ENCODE peak calls at places on chromosomes 4 and X, in seven cellular contexts. B is mucosa of descending colon, I is lower lobe of right lung, W is psoas muscle, Z is SK-N-SH, Q is kidney, D is endothelial cell of umbilical vein. A is an unnamed sample. For H3K4me1, the result is how much of the 10 kb centered on the place peaks cover.

GRCh38 chrX:42776195-42776594 is 1.8 kb downstream of the PPP1R2C start:
- DNase-seq in W (no peak), B (no peak), Z (no peak), D (peak), Q (no peak), I (no peak), A (peak)

GRCh38 chr4:26074672-26075071 is 160.7 kb downstream of the SMIM20 start:
- DNase-seq in I (peak), Q (no peak), Z (no peak), D (no peak), W (no peak), B (no peak), A (no peak)

GRCh38 chrX:140099221-140099620 is 133.9 kb upstream of the CXorf66 start:
- DNase-seq in I (no peak), B (no peak), W (no peak), D (no peak), Q (no peak), Z (no peak), A (no peak)

GRCh38 chr4:102139932-102140331 is 205.3 kb downstream of the SLC39A8 start:
- DNase-seq in Z (no peak), W (no peak), Q (no peak), D (peak), I (no peak), B (no peak), A (no peak)

GRCh38 chr4:15262396-15262795 is 165.4 kb upstream of the C1QTNF7 start:
- DNase-seq in B (no peak), D (no peak), W (no peak), Q (no peak), Z (no peak), I (no peak), A (no peak)

GRCh38 chr4:173505924-173506779 is 23.9 kb downstream of the HAND2 start:
- DNase-seq in I (no peak), W (no peak), D (peak), Q (no peak), B (peak), Z (peak), A (peak)

GRCh38 chrX:21683910-21684309 is 25.8 kb upstream of the KLHL34 start:
- DNase-seq in Z (no peak), I (no peak), D (no peak), Q (no peak), W (no peak), B (no peak), A (no peak)

GRCh38 chrX:16552546-16552945 is 97.4 kb upstream of the S100G start:
- DNase-seq in B (no peak), Q (no peak), W (no peak), D (no peak), I (no peak), Z (no peak), A (no peak)

GRCh38 chrX:35711281-35711680 is 86.9 kb upstream of the MAGEB16 start:
- DNase-seq in B (no peak), I (no peak), W (no peak), D (no peak), Q (no peak), Z (no peak), A (no peak)

GRCh38 chr4:7306986-7307385 is 114.6 kb downstream of the SORCS2 start:
- DNase-seq in B (no peak), D (no peak), Z (no peak), W (peak), Q (no peak), I (no peak), A (no peak)

GRCh38 chr4:23934223-23934622 is 44.4 kb upstream of the PPARGC1A start:
- DNase-seq in Q (no peak), B (no peak), Z (no peak), I (no peak), D (no peak), W (no peak), A (no peak)

GRCh38 chr4:165476214-165477098 is 97.6 kb downstream of the CPE start:
- DNase-seq in Z (no peak), Q (no peak), D (peak), I (no peak), W (no peak), B (no peak), A (peak)

GRCh38 chrX:115449742-115450141 is 111.2 kb upstream of the PLS3 start:
- DNase-seq in I (peak), W (peak), Z (no peak), D (peak), Q (peak), B (no peak), A (no peak)

GRCh38 chrX:43836435-43837184 is 45.6 kb downstream of the MAOB start:
- DNase-seq in B (no peak), I (no peak), W (no peak), D (peak), Z (peak), Q (no peak), A (peak)

GRCh38 chrX:22015144-22015750 is 16.9 kb upstream of the PHEX start:
- DNase-seq in B (no peak), Q (no peak), Z (no peak), D (no peak), W (no peak), I (no peak), A (no peak)

GRCh38 chr4:80911458-80911857 is 119.0 kb upstream of the BMP3 start:
- DNase-seq in B (no peak), Q (no peak), D (no peak), I (no peak), Z (no peak), W (no peak), A (no peak)

GRCh38 chr4:31071807-31072486 is 351.8 kb downstream of the PCDH7 start:
- DNase-seq in D (no peak), B (no peak), I (no peak), Z (no peak), W (no peak), Q (no peak), A (no peak)

GRCh38 chr4:111268769-111269414 is 646.0 kb upstream of the PITX2 start:
- DNase-seq in D (peak), I (no peak), Z (no peak), B (no peak), W (no peak), Q (no peak), A (peak)

GRCh38 chr4:80161413-80162058 is 35.8 kb upstream of the PRDM8 start:
- DNase-seq in Q (no peak), B (no peak), Z (no peak), D (no peak), I (no peak), W (no peak), A (no peak)

GRCh38 chr4:156909010-156909409 is 62.6 kb downstream of the PDGFC start:
- DNase-seq in B (no peak), W (no peak), I (no peak), Z (no peak), D (no peak), Q (no peak), A (no peak)

GRCh38 chr4:8643441-8643840 is 50.9 kb downstream of the CPZ start:
- DNase-seq in Z (no peak), Q (no peak), W (no peak), D (no peak), I (no peak), B (peak), A (no peak)

GRCh38 chrX:128106630-128107029 is 54.4 kb upstream of the ACTRT1 start:
- DNase-seq in I (no peak), W (no peak), B (no peak), Q (no peak), Z (peak), D (peak), A (peak)

GRCh38 chr4:108449139-108449538 is 171.2 kb upstream of the RPL34 start:
- DNase-seq in Q (no peak), W (no peak), B (no peak), I (no peak), Z (no peak), D (no peak), A (no peak)

DNA sequence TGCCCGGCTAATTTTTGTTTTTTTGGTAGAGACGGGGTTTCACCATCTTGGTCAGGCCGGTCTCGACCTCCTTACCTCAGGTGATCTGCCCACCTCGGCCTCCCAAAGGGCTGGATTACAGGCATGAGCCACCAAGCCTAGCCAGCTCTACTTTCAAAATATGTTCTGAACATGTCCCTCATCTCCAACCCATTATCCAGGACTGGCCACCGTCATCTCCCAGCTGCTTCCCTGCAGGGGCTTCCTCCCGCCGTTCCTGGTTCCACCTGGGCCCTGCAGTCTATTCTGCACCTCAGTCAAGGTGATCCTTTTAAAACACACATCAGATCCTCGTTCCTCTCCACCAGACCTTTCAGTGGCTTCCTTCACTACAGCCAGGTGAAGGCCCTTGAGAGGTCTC is 80.9 kb upstream of the NKX1-1 start:
- DNase-seq in D (no peak), Q (peak), I (peak), W (no peak), B (peak), Z (no peak), A (no peak)
- TF ChIP-seq CTCF in D (no peak), Q (no peak), I (no peak), W (no peak), B (no peak), Z (no peak), A (no peak)

DNA sequence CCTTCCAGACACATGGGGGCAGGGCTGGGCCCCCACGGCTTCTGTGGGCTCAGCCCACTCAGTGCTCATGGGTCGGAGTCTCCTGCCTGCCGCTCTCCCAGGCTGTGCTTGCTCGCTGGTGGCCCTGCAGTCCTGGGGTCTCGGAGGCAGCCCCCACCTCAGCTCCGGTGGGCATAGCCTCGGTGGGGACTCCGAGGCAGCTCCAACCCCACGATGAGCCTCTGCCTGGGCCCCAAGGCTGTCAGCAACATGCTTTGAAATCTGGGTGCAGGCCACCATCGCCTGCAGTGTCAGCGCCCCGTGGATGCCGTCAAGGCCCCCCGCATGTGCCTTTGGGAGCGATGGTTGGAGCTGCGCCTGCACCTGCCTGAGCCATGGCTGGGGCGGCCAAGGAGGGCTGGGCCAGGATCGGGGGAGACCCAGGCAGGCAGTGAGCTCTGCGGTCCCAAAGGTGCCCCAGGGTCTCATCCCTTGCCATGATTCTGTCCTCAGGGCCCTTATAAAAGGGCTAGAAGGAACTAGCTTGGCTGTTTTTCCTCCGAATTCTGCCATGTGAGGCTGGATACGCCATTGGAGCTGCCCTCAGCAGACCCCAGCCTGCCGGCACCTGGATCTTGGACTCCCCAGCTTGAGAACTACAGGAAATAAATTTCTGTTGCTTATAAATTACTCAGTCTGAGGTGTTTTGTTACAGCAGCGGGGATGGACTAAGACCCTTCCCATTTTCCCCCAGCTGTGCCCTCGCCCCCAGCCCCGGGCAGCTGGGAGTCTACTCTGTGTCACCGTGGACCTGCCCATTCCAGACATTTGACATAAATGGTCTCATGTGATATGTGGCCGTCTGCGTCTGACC is 30.4 kb upstream of the SPON2 start:
- DNase-seq in W (peak), B (peak), Q (peak), I (no peak), D (no peak), Z (peak), A (no peak)
- H3K4me1 ChIP-seq in W (under half), B (under half), Q (under half), I (half or more), D (under half), Z (under half), A (under half)

GRCh38 chr4:176921256-176921655 is 128.5 kb upstream of the VEGFC start:
- DNase-seq in I (no peak), Z (no peak), B (no peak), D (peak), W (no peak), Q (no peak), A (no peak)
- TF ChIP-seq CTCF in I (no peak), Z (peak), B (no peak), D (no peak), W (no peak), Q (no peak), A (no peak)

GRCh38 chrX:41721590-41721989 is 2.4 kb upstream of the GPR82 start:
- DNase-seq in W (no peak), Q (no peak), D (no peak), I (no peak), B (no peak), Z (no peak), A (no peak)
- H3K4me1 ChIP-seq in W (under half), Q (under half), D (under half), I (under half), B (under half), Z (under half), A (under half)

GRCh38 chr4:74969507-74970474 is 36.9 kb downstream of the PARM1 start:
- DNase-seq in Q (no peak), I (no peak), W (no peak), B (no peak), D (no peak), Z (peak), A (peak)
- TF ChIP-seq CTCF in Q (peak), I (peak), W (peak), B (no peak), D (no peak), Z (peak), A (no peak)

DNA sequence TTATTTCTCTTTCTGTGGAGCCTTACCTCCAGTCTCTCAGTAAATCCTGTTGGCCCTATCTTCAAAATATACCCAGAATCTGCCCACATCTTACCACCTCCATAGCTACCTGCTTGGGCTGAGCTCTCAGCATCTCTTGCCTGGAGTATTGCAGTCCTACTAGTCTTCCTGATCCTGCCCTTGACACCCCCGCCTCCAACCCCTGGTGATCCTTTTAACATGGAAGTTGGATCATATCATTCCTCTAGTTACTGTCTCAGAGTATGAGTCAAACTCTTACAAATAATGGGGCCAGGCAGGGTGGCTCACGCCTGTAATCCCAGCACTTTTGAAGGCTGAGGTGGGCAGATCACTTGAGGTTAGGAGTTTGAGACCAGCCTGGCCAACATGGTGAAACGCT is 43.1 kb upstream of the SETD7 start:
- DNase-seq in B (no peak), I (no peak), D (no peak), W (no peak), Q (no peak), Z (no peak), A (no peak)
- H3K4me1 ChIP-seq in B (under half), I (under half), D (under half), W (under half), Q (under half), Z (under half), A (under half)

GRCh38 chr4:40844261-40844660 is 94.5 kb downstream of the NSUN7 start:
- DNase-seq in D (no peak), I (no peak), W (no peak), Z (no peak), Q (no peak), B (no peak), A (no peak)

GRCh38 chr4:40842725-40843401 is 93.1 kb downstream of the NSUN7 start:
- DNase-seq in W (no peak), I (no peak), Q (no peak), B (no peak), Z (no peak), D (no peak), A (no peak)

GRCh38 chr4:40845136-40845910 is 95.6 kb downstream of the NSUN7 start:
- DNase-seq in B (no peak), Q (no peak), I (no peak), Z (no peak), D (peak), W (no peak), A (peak)

GRCh38 chr4:40842318-40842717 is 92.6 kb downstream of the NSUN7 start:
- DNase-seq in Z (no peak), I (no peak), W (no peak), Q (no peak), B (no peak), D (no peak), A (no peak)

GRCh38 chr4:40843696-40844095 is 93.9 kb downstream of the NSUN7 start:
- DNase-seq in Q (no peak), Z (no peak), I (no peak), B (no peak), D (no peak), W (no peak), A (no peak)
- TF ChIP-seq CTCF in Q (no peak), Z (no peak), I (no peak), B (no peak), D (no peak), W (peak), A (no peak)

DNA sequence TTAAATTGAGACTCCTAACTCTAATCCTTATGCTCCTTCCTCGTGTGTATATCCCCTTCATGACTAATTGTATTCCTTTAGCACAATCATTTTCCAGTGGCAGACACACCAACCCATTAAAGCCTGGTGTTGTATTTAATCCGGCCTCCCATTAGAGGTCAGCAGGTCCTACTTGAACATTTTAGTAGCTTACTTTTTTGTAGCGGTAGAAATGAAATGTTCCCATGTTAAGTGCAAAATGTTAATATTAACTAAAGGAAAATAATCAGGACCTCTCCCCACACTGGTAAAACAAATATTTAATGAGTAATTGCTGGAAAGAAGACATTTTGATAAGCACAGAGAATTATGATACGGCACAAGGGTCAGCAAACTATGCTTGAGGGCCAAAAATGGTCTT is 3.4 kb downstream of the RAB33B start:
- DNase-seq in W (no peak), B (no peak), Z (no peak), I (no peak), Q (no peak), D (peak), A (no peak)
- H3K4me1 ChIP-seq in W (under half), B (under half), Z (under half), I (under half), Q (under half), D (under half), A (under half)

DNA sequence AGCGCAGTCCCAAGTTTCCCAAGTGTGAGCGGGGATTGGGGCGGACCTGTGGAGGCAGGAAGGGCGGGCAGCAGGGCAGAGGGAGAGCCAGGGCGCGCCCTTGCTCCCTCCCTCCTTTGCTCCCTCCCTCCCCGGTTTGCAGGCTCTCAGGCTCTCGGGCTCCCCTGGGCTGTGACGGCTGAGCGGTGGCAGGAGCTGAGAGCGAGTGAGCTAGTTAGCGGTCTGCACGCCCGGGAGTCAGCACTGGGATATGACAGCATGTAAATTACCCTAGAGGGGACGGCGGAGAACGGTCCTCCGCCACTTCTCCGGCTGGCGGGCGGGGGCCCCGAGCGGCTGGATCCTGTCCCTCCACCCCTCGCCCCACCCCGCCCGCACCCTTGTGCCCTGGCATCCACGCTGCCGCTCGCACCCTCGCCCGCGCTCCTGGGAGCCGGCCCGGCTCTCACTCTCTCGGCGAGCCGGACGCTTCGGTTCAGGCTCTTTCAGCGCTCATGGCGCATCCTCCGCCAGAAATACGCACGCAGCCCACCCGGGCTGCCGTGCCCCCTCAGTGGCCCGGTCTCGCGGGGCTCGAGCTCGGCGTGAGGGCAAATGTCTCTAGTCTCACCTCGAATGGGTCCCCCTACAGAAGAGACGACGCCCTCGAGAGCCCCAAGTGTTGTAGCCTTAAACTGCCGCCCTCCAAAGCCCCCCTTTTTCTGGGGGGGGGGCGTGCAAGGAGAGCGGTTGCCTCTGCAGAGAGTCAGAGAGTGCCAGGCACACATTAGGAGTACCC is at the start of gene TSC22D3:
- DNase-seq in B (peak), D (peak), Q (peak), I (peak), W (peak), Z (peak), A (peak)
- TF ChIP-seq CTCF in B (no peak), D (no peak), Q (no peak), I (peak), W (peak), Z (no peak), A (no peak)

DNA sequence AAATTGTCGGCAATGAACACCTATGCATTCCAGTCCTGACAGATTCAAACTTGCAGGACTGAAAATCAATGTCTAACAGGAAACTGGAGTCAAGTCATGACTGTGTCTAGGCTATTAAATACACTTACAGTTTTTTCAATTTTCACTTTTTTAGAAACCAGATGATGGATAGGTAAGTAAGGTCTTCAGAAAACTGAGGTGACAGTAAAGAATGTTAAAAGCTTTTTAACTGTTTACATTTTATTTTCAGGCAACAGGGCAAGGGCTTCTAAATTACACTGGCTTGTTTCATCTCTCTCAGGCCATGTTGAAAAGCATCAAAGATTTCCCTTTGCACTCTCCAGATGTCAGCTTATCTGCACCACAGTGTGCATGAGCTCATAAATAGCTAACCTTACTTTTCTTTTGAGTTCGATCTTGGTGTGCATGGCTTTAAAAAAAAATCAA is 65.2 kb downstream of the SEC24D start:
- DNase-seq in B (no peak), W (no peak), I (no peak), Z (peak), D (no peak), Q (no peak), A (peak)
- H3K4me1 ChIP-seq in B (under half), W (under half), I (under half), Z (half or more), D (under half), Q (under half), A (half or more)

A was measured in cardiac muscle cell.